ENCODE peak calls at places on chromosomes 12 and 14, in seven cellular contexts. One of them, this sample, is unnamed.

GRCh38 chr14:69727860-69728259 is 39.1 kb upstream of the SRSF5 start:
- DNase-seq in lower leg skin: no peak
- DNase-seq in AG09319: no peak
- DNase-seq in WTC11: no peak
- DNase-seq in activated B cell treated with CpG ODN at 0.5 μM for 24 hours: no peak
- DNase-seq in neural crest cell: no peak
- DNase-seq in astrocyte of the cerebellum: no peak
- DNase-seq in this sample: no peak

GRCh38 chr14:95361373-95362179 is 41.9 kb upstream of the CLMN start:
- DNase-seq in AG09319: no peak
- DNase-seq in activated B cell treated with CpG ODN at 0.5 μM for 24 hours: peak; percentile 50
- DNase-seq in astrocyte of the cerebellum: no peak
- DNase-seq in WTC11: peak; percentile 81
- DNase-seq in neural crest cell: no peak
- DNase-seq in lower leg skin: no peak
- DNase-seq in this sample: no peak

GRCh38 chr14:64721391-64721791 is 17.2 kb downstream of the PLEKHG3 start:
- DNase-seq in activated B cell treated with CpG ODN at 0.5 μM for 24 hours: no peak
- DNase-seq in astrocyte of the cerebellum: peak; percentile 75
- DNase-seq in WTC11: no peak
- DNase-seq in lower leg skin: no peak
- DNase-seq in neural crest cell: no peak
- DNase-seq in AG09319: peak; percentile 48
- DNase-seq in this sample: peak; percentile 26

GRCh38 chr14:93331375-93332031 is 1.3 kb downstream of the BTBD7 start:
- DNase-seq in lower leg skin: no peak
- DNase-seq in activated B cell treated with CpG ODN at 0.5 μM for 24 hours: no peak
- DNase-seq in WTC11: no peak
- DNase-seq in neural crest cell: no peak
- DNase-seq in astrocyte of the cerebellum: no peak
- DNase-seq in AG09319: no peak
- DNase-seq in this sample: no peak

GRCh38 chr12:79295572-79295971 is 395.2 kb downstream of the PAWR start:
- DNase-seq in WTC11: no peak
- DNase-seq in activated B cell treated with CpG ODN at 0.5 μM for 24 hours: no peak
- DNase-seq in lower leg skin: no peak
- DNase-seq in neural crest cell: no peak
- DNase-seq in astrocyte of the cerebellum: no peak
- DNase-seq in AG09319: no peak
- DNase-seq in this sample: no peak

GRCh38 chr14:71497645-71498086 is 434.6 kb upstream of the RGS6 start:
- DNase-seq in lower leg skin: no peak
- DNase-seq in astrocyte of the cerebellum: peak; percentile 81
- DNase-seq in activated B cell treated with CpG ODN at 0.5 μM for 24 hours: no peak
- DNase-seq in WTC11: no peak
- DNase-seq in neural crest cell: no peak
- DNase-seq in AG09319: no peak
- DNase-seq in this sample: peak; percentile 25

GRCh38 chr12:17829813-17830212 is 260.2 kb downstream of the RERGL start:
- DNase-seq in astrocyte of the cerebellum: no peak
- DNase-seq in AG09319: no peak
- DNase-seq in WTC11: no peak
- DNase-seq in lower leg skin: no peak
- DNase-seq in neural crest cell: no peak
- DNase-seq in activated B cell treated with CpG ODN at 0.5 μM for 24 hours: no peak
- DNase-seq in this sample: no peak

GRCh38 chr12:127388985-127389384 is 878.0 kb upstream of the TMEM132C start:
- DNase-seq in lower leg skin: no peak
- DNase-seq in activated B cell treated with CpG ODN at 0.5 μM for 24 hours: no peak
- DNase-seq in astrocyte of the cerebellum: no peak
- DNase-seq in neural crest cell: no peak
- DNase-seq in AG09319: no peak
- DNase-seq in WTC11: no peak
- DNase-seq in this sample: no peak

GRCh38 chr12:44158746-44159145 is 322.9 kb downstream of the TMEM117 start:
- DNase-seq in AG09319: no peak
- DNase-seq in astrocyte of the cerebellum: no peak
- DNase-seq in activated B cell treated with CpG ODN at 0.5 μM for 24 hours: no peak
- DNase-seq in lower leg skin: no peak
- DNase-seq in neural crest cell: no peak
- DNase-seq in WTC11: no peak
- DNase-seq in this sample: no peak

GRCh38 chr12:123289911-123290310 is 18.3 kb upstream of the CDK2AP1 start:
- DNase-seq in astrocyte of the cerebellum: no peak
- DNase-seq in AG09319: no peak
- DNase-seq in WTC11: no peak
- DNase-seq in lower leg skin: no peak
- DNase-seq in activated B cell treated with CpG ODN at 0.5 μM for 24 hours: no peak
- DNase-seq in neural crest cell: no peak
- DNase-seq in this sample: no peak

GRCh38 chr12:118741196-118741595 is 240.1 kb upstream of the SRRM4 start:
- DNase-seq in WTC11: no peak
- DNase-seq in neural crest cell: no peak
- DNase-seq in astrocyte of the cerebellum: no peak
- DNase-seq in activated B cell treated with CpG ODN at 0.5 μM for 24 hours: no peak
- DNase-seq in lower leg skin: no peak
- DNase-seq in AG09319: no peak
- DNase-seq in this sample: no peak

GRCh38 chr14:78240567-78240966 is 70.4 kb downstream of the NRXN3 start:
- DNase-seq in activated B cell treated with CpG ODN at 0.5 μM for 24 hours: no peak
- DNase-seq in WTC11: no peak
- DNase-seq in astrocyte of the cerebellum: no peak
- DNase-seq in neural crest cell: no peak
- DNase-seq in AG09319: no peak
- DNase-seq in lower leg skin: no peak
- DNase-seq in this sample: no peak

GRCh38 chr14:56235388-56235787 is 117.2 kb downstream of the PELI2 start:
- DNase-seq in AG09319: no peak
- DNase-seq in activated B cell treated with CpG ODN at 0.5 μM for 24 hours: no peak
- DNase-seq in neural crest cell: no peak
- DNase-seq in WTC11: no peak
- DNase-seq in astrocyte of the cerebellum: no peak
- DNase-seq in lower leg skin: no peak
- DNase-seq in this sample: no peak

GRCh38 chr12:82055391-82055790 is 296.2 kb upstream of the PPFIA2 start:
- DNase-seq in lower leg skin: no peak
- DNase-seq in astrocyte of the cerebellum: no peak
- DNase-seq in neural crest cell: no peak
- DNase-seq in WTC11: no peak
- DNase-seq in AG09319: no peak
- DNase-seq in activated B cell treated with CpG ODN at 0.5 μM for 24 hours: no peak
- DNase-seq in this sample: no peak

GRCh38 chr14:99946652-99947489 is 118.4 kb upstream of the EVL start:
- DNase-seq in activated B cell treated with CpG ODN at 0.5 μM for 24 hours: peak; percentile 40
- DNase-seq in astrocyte of the cerebellum: no peak
- DNase-seq in WTC11: peak; percentile 75
- DNase-seq in lower leg skin: no peak
- DNase-seq in AG09319: no peak
- DNase-seq in neural crest cell: peak; percentile 62
- DNase-seq in this sample: no peak

DNA sequence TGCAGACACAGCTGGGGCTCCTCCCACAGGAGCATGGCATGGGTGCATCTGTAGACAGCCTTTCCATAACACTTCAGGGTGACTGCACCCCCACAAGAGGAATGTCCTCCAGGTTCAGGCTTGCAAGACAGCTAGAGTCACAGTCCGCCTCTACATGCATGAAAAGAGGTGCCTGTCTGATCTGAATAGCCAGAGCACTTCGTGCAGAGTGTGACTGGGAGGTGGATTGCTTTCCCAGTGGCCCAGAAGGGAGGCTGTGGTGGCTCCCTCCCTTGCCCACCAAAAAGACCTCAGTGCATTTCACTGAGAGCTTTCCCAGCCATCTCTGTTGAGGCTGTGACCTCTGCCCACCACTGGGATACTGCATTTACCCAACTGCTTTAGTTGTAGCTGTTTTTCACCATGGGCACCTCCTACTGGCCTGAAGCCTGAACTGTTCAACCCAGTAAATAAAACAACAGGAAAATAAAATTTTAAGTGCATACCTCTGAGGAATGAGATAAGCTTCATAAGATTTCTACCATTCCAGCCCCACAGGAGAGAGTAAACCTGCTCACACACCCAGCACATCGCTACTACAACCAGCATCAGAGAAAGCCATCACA is 14.1 kb downstream of the CEP128 start:
- DNase-seq in WTC11: peak; percentile 29
- DNase-seq in AG09319: no peak
- DNase-seq in activated B cell treated with CpG ODN at 0.5 μM for 24 hours: no peak
- DNase-seq in lower leg skin: no peak
- DNase-seq in neural crest cell: no peak
- DNase-seq in astrocyte of the cerebellum: no peak
- DNase-seq in this sample: no peak
- TF ChIP-seq CTCF in WTC11: no peak
- TF ChIP-seq CTCF in AG09319: no peak
- TF ChIP-seq CTCF in activated B cell treated with CpG ODN at 0.5 μM for 24 hours: no peak
- TF ChIP-seq CTCF in lower leg skin: no peak
- TF ChIP-seq CTCF in neural crest cell: no peak
- TF ChIP-seq CTCF in astrocyte of the cerebellum: no peak
- TF ChIP-seq CTCF in this sample: peak; percentile 48

DNA sequence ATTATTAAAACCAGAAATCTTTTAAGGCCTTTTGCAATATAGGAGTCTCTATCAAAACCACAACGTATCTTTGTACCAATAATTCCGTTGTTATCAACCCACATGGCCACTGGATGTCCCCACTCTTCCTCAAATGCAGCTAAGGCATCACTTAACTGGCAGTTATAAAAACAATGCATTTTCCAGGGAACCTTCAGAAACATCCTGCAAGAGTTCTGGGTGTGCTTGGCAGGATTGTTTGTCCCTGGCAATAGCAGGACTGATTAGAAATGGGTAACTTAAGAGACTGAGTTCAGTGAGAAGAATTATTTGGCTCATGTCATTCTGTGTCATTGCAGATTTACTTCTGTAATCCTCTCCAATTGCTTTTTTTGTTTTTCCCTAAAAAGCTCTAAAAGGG is 112.0 kb downstream of the SLC15A5 start:
- DNase-seq in lower leg skin: peak; percentile 39
- DNase-seq in WTC11: peak; percentile 26
- DNase-seq in AG09319: peak; percentile 16
- DNase-seq in neural crest cell: peak; percentile 22
- DNase-seq in astrocyte of the cerebellum: peak; percentile 40
- DNase-seq in activated B cell treated with CpG ODN at 0.5 μM for 24 hours: no peak
- DNase-seq in this sample: peak; percentile 35
- TF ChIP-seq CTCF in lower leg skin: no peak
- TF ChIP-seq CTCF in WTC11: peak; percentile 34
- TF ChIP-seq CTCF in AG09319: peak; percentile 52
- TF ChIP-seq CTCF in neural crest cell: peak; percentile 84
- TF ChIP-seq CTCF in astrocyte of the cerebellum: peak; percentile 56
- TF ChIP-seq CTCF in activated B cell treated with CpG ODN at 0.5 μM for 24 hours: no peak
- TF ChIP-seq CTCF in this sample: peak; percentile 75

GRCh38 chr14:59190372-59190771 is 1.9 kb downstream of the DAAM1 start:
- DNase-seq in lower leg skin: no peak
- DNase-seq in astrocyte of the cerebellum: no peak
- DNase-seq in AG09319: no peak
- DNase-seq in WTC11: peak; percentile 31
- DNase-seq in neural crest cell: peak; percentile 6
- DNase-seq in activated B cell treated with CpG ODN at 0.5 μM for 24 hours: no peak
- DNase-seq in this sample: peak; percentile 16
- TF ChIP-seq CTCF in lower leg skin: no peak
- TF ChIP-seq CTCF in astrocyte of the cerebellum: no peak
- TF ChIP-seq CTCF in AG09319: peak; percentile 32
- TF ChIP-seq CTCF in WTC11: no peak
- TF ChIP-seq CTCF in neural crest cell: no peak
- TF ChIP-seq CTCF in activated B cell treated with CpG ODN at 0.5 μM for 24 hours: no peak
- TF ChIP-seq CTCF in this sample: peak; percentile 58

DNA sequence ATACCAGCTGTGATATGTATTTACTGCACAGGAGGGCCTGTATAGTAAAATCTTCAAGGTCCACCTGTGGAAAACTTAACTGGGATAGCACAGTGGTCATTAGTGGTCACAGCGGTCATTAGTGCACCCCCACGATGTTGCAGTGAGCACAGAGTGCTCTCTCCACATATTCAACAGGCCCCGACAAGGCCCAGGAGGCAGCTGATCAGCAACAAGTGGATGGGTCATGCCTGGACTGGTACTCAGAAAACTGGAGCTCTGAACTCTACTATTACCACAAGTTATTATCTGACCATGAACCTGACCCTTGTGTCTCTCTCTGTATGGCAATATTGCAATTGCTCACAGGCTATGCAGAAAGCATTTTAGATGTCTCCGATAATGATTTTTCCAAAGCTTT is 129.5 kb downstream of the SLC35F4 start:
- DNase-seq in lower leg skin: no peak
- DNase-seq in astrocyte of the cerebellum: no peak
- DNase-seq in activated B cell treated with CpG ODN at 0.5 μM for 24 hours: no peak
- DNase-seq in AG09319: no peak
- DNase-seq in neural crest cell: no peak
- DNase-seq in WTC11: no peak
- DNase-seq in this sample: no peak
- TF ChIP-seq CTCF in lower leg skin: no peak
- TF ChIP-seq CTCF in astrocyte of the cerebellum: no peak
- TF ChIP-seq CTCF in activated B cell treated with CpG ODN at 0.5 μM for 24 hours: no peak
- TF ChIP-seq CTCF in AG09319: no peak
- TF ChIP-seq CTCF in neural crest cell: no peak
- TF ChIP-seq CTCF in WTC11: no peak
- TF ChIP-seq CTCF in this sample: no peak

GRCh38 chr12:131137836-131138637 is 184.3 kb downstream of the ADGRD1 start:
- DNase-seq in neural crest cell: no peak
- DNase-seq in WTC11: no peak
- DNase-seq in activated B cell treated with CpG ODN at 0.5 μM for 24 hours: no peak
- DNase-seq in lower leg skin: no peak
- DNase-seq in AG09319: no peak
- DNase-seq in astrocyte of the cerebellum: no peak
- DNase-seq in this sample: no peak
- TF ChIP-seq CTCF in neural crest cell: no peak
- TF ChIP-seq CTCF in WTC11: no peak
- TF ChIP-seq CTCF in activated B cell treated with CpG ODN at 0.5 μM for 24 hours: no peak
- TF ChIP-seq CTCF in lower leg skin: no peak
- TF ChIP-seq CTCF in AG09319: peak; percentile 3
- TF ChIP-seq CTCF in astrocyte of the cerebellum: no peak
- TF ChIP-seq CTCF in this sample: no peak

DNA sequence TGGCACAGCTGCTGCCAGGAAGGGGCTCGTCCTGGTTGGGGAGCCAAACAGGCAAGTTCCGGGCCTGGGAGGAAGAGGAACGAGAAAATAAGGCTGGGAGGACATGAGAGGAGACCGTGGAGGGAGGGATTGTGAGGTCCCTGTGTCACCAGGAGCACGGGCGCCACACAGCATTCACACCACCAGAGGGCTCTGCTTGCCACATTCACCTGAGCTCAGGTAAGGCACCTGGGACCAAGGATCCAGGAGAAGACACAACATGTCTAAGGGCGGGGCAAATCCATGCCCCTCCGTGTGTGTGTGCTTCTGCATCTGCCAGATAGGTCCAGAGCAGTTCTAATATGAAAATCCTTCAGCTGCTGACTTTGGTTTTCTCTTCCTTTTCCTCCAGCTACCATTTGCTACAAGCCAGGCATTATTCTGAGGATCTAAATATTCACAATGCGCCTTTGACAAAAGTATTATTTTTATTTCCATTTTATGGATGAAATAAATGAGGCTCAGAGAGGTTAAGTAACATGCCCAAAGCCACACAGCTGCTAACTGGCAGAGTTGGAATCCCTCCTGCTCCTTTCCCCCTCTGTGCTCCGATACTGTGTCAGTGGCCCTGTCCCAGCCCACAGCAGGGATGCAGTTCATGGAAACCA is 14.6 kb downstream of the RAPGEF3 start:
- DNase-seq in WTC11: peak; percentile 84
- DNase-seq in astrocyte of the cerebellum: no peak
- DNase-seq in activated B cell treated with CpG ODN at 0.5 μM for 24 hours: no peak
- DNase-seq in AG09319: no peak
- DNase-seq in neural crest cell: no peak
- DNase-seq in lower leg skin: peak; percentile 49
- DNase-seq in this sample: no peak
- TF ChIP-seq CTCF in WTC11: peak; percentile 69
- TF ChIP-seq CTCF in astrocyte of the cerebellum: peak; percentile 34
- TF ChIP-seq CTCF in activated B cell treated with CpG ODN at 0.5 μM for 24 hours: no peak
- TF ChIP-seq CTCF in AG09319: peak; percentile 17
- TF ChIP-seq CTCF in neural crest cell: peak; percentile 74
- TF ChIP-seq CTCF in lower leg skin: no peak
- TF ChIP-seq CTCF in this sample: peak; percentile 68